ENCODE peak calls at places on chromosomes 4 and X, in seven cellular contexts. K, U, I, G, V, B and R are unnamed samples.

GRCh38 chr4:177699365-177700213 is 257.4 kb upstream of the AGA start:
- DNase-seq in B (no peak), V (no peak), G (no peak), U (no peak), K (peak; percentile 54), I (peak; percentile 70), R (no peak)

GRCh38 chrX:19382500-19383145 is 38.9 kb downstream of the PDHA1 start:
- DNase-seq in I (peak; percentile 37), B (no peak), G (no peak), V (peak; percentile 65), K (peak; percentile 26), U (peak; percentile 19), R (no peak)

GRCh38 chrX:110851780-110852179 is 56.2 kb upstream of the CHRDL1 start:
- DNase-seq in K (peak; percentile 24), U (no peak), V (no peak), B (no peak), G (no peak), I (peak; percentile 12), R (no peak)

GRCh38 chr4:15291133-15291532 is 136.7 kb upstream of the C1QTNF7 start:
- DNase-seq in K (no peak), G (no peak), I (no peak), B (no peak), U (no peak), V (no peak), R (no peak)

GRCh38 chrX:23904096-23904495 is 3.6 kb downstream of the APOO start:
- DNase-seq in V (no peak), K (peak; percentile 56), U (peak; percentile 67), B (no peak), I (no peak), G (no peak), R (no peak)

GRCh38 chrX:56800801-56801200 is 71.8 kb downstream of the NBDY start:
- DNase-seq in G (no peak), I (no peak), K (no peak), U (no peak), B (no peak), V (peak; percentile 60), R (no peak)

GRCh38 chrX:47500541-47500940 is 17.5 kb upstream of the ZNF41 start:
- DNase-seq in U (no peak), K (no peak), I (no peak), V (no peak), G (no peak), B (no peak), R (no peak)

GRCh38 chr4:186920486-186920885 is 196.8 kb upstream of the FAT1 start:
- DNase-seq in V (no peak), B (no peak), I (peak; percentile 82), G (no peak), U (no peak), K (peak; percentile 31), R (no peak)

GRCh38 chr4:30719363-30720020 is 677 bp upstream of the PCDH7 start:
- DNase-seq in B (peak; percentile 55), U (peak; percentile 30), G (peak; percentile 36), K (peak; percentile 71), I (peak; percentile 73), V (no peak), R (peak; percentile 71)

GRCh38 chrX:46294234-46294633 is 251.0 kb downstream of the ZNF674 start:
- DNase-seq in K (peak; percentile 21), B (no peak), G (no peak), U (no peak), V (no peak), I (no peak), R (no peak)

GRCh38 chrX:580020-580419 is 50.6 kb upstream of the SHOX start:
- DNase-seq in V (no peak), K (no peak), I (no peak), B (no peak), G (no peak), U (no peak), R (no peak)

GRCh38 chr4:84470204-84470785 is 28.8 kb downstream of the NKX6-1 start:
- DNase-seq in G (no peak), I (no peak), B (no peak), V (no peak), K (no peak), U (no peak), R (no peak)

GRCh38 chrX:15376956-15377355 is 7.3 kb downstream of the VEGFD start:
- DNase-seq in U (no peak), G (no peak), I (no peak), V (no peak), B (no peak), K (peak; percentile 22), R (no peak)

GRCh38 chrX:132963846-132964245 is 5.4 kb upstream of the HS6ST2 start:
- DNase-seq in B (no peak), U (no peak), V (no peak), I (no peak), K (no peak), G (no peak), R (no peak)

GRCh38 chr4:87038837-87039715 is 104.3 kb downstream of the AFF1 start:
- DNase-seq in I (peak; percentile 83), U (no peak), V (no peak), K (peak; percentile 81), G (no peak), B (peak; percentile 67), R (peak; percentile 53)

GRCh38 chrX:106999002-106999975 is 723 bp downstream of the MORC4 start:
- DNase-seq in I (peak; percentile 61), V (peak; percentile 46), G (no peak), B (peak; percentile 54), K (peak; percentile 58), U (peak; percentile 11), R (peak; percentile 40)

GRCh38 chrX:102517331-102517730 is 792 bp upstream of the TMSB15A start:
- DNase-seq in V (no peak), G (no peak), I (peak; percentile 46), U (peak; percentile 7), K (peak; percentile 34), B (no peak), R (no peak)

GRCh38 chr4:3010577-3010976 is 47.2 kb downstream of the GRK4 start:
- DNase-seq in I (no peak), K (no peak), G (no peak), U (no peak), B (no peak), V (no peak), R (no peak)

GRCh38 chrX:47226071-47226470 is 6.7 kb upstream of the USP11 start:
- DNase-seq in V (no peak), K (no peak), I (no peak), B (no peak), U (no peak), G (no peak), R (no peak)

GRCh38 chr4:94653984-94654609 is 103.7 kb upstream of the BMPR1B start:
- DNase-seq in V (no peak), I (no peak), U (no peak), G (no peak), B (no peak), K (no peak), R (no peak)

GRCh38 chr4:16617416-16617815 is 281.0 kb downstream of the LDB2 start:
- DNase-seq in U (no peak), K (peak; percentile 67), G (no peak), I (peak; percentile 74), B (peak; percentile 51), V (no peak), R (no peak)

GRCh38 chrX:57647020-57647419 is 33.0 kb downstream of the NLRP2B start:
- DNase-seq in V (no peak), B (no peak), I (no peak), G (no peak), K (no peak), U (no peak), R (no peak)

GRCh38 chr4:8514391-8514790 is 65.8 kb upstream of the GPR78 start:
- DNase-seq in G (no peak), V (no peak), I (no peak), B (no peak), K (no peak), U (no peak), R (no peak)

GRCh38 chr4:108854781-108855180 is 91.9 kb upstream of the ETNPPL start:
- DNase-seq in B (no peak), U (no peak), I (no peak), V (no peak), G (no peak), K (no peak), R (no peak)

GRCh38 chrX:78383594-78383993 is 56.2 kb upstream of the CYSLTR1 start:
- DNase-seq in V (no peak), I (no peak), K (no peak), G (no peak), B (no peak), U (no peak), R (no peak)

GRCh38 chr4:16532240-16532990 is 306.1 kb upstream of the TAPT1 start:
- DNase-seq in K (peak; percentile 99), V (no peak), B (peak; percentile 48), I (peak; percentile 96), U (no peak), G (no peak), R (no peak)

GRCh38 chrX:119573840-119574393 is 446 bp upstream of the UBE2A start:
- DNase-seq in U (peak; percentile 48), G (no peak), I (no peak), B (peak; percentile 32), K (peak; percentile 55), V (no peak), R (no peak)

GRCh38 chr4:121243476-121243875 is 79.4 kb upstream of the TNIP3 start:
- DNase-seq in U (no peak), I (peak; percentile 24), B (no peak), G (no peak), K (no peak), V (no peak), R (no peak)

GRCh38 chrX:109886122-109886761 is 116.7 kb upstream of the TMEM164 start:
- DNase-seq in G (no peak), K (peak; percentile 71), U (peak; percentile 59), B (no peak), V (peak; percentile 28), I (peak; percentile 69), R (no peak)

GRCh38 chrX:71909956-71910355 is 689 bp upstream of the NHSL2 start:
- DNase-seq in B (peak; percentile 56), V (no peak), G (no peak), I (no peak), K (peak; percentile 11), U (no peak), R (no peak)

GRCh38 chrX:149877636-149878035 is 3.3 kb upstream of the MAGEA8 start:
- DNase-seq in V (no peak), B (no peak), G (no peak), I (peak; percentile 0), K (no peak), U (no peak), R (no peak)